ENCODE peak calls at places on chromosomes 16 and 17, in seven cellular contexts. C is WTC11, N is AG04449, X is upper lobe of right lung, R is body of pancreas, E is HFFc6, H is ACHN. J is an unnamed sample.

GRCh38 chr17:9728005-9728404 is 63.4 kb downstream of the DHRS7C start:
- DNase-seq in C (no peak), N (no peak), X (no peak), R (no peak), E (no peak), H (no peak), J (no peak)

GRCh38 chr17:51258756-51259573 is 884 bp downstream of the MBTD1 start:
- DNase-seq in C (peak; percentile 31), N (no peak), X (no peak), R (peak; percentile 37), E (no peak), H (peak; percentile 34), J (peak; percentile 48)

GRCh38 chr17:43431741-43432523 is 33.1 kb downstream of the ARL4D start:
- DNase-seq in C (no peak), N (no peak), X (no peak), R (no peak), E (no peak), H (no peak), J (no peak)

GRCh38 chr17:82399030-82399429 is 19.1 kb upstream of the HEXD start:
- DNase-seq in C (no peak), N (peak; percentile 33), X (no peak), R (no peak), E (peak; percentile 52), H (no peak), J (no peak)

GRCh38 chr17:43010667-43011308 is 4.2 kb downstream of the IFI35 start:
- DNase-seq in C (no peak), N (no peak), X (no peak), R (no peak), E (no peak), H (no peak), J (no peak)

GRCh38 chr17:81241648-81242420 is 2.7 kb downstream of the NDUFAF8 start:
- DNase-seq in C (peak; percentile 87), N (no peak), X (no peak), R (peak; percentile 55), E (no peak), H (peak; percentile 49), J (peak; percentile 84)

GRCh38 chr17:19719365-19720209 is 3.2 kb upstream of the SLC47A2 start:
- DNase-seq in C (no peak), N (no peak), X (peak; percentile 47), R (no peak), E (no peak), H (peak; percentile 36), J (no peak)

GRCh38 chr17:50470451-50470850 is 1.8 kb upstream of the CHAD start:
- DNase-seq in C (no peak), N (no peak), X (no peak), R (no peak), E (no peak), H (no peak), J (no peak)

GRCh38 chr17:1058423-1059130 is 61.6 kb downstream of the TIMM22 start:
- DNase-seq in C (peak; percentile 77), N (no peak), X (peak; percentile 88), R (peak; percentile 53), E (peak; percentile 18), H (peak; percentile 73), J (no peak)

GRCh38 chr16:51049276-51049675 is 101.8 kb downstream of the SALL1 start:
- DNase-seq in C (no peak), N (no peak), X (no peak), R (no peak), E (no peak), H (peak; percentile 73), J (no peak)

GRCh38 chr16:81610144-81610842 is 165.7 kb downstream of the CMIP start:
- DNase-seq in C (no peak), N (no peak), X (peak; percentile 73), R (peak; percentile 35), E (peak; percentile 86), H (peak; percentile 65), J (no peak)

GRCh38 chr17:59842901-59843652 is 49.7 kb downstream of the TUBD1 start:
- DNase-seq in C (no peak), N (peak; percentile 99), X (peak; percentile 71), R (peak; percentile 52), E (peak; percentile 97), H (peak; percentile 98), J (no peak)

GRCh38 chr17:44900894-44901293 is 1.6 kb upstream of the EFTUD2 start:
- DNase-seq in C (no peak), N (no peak), X (no peak), R (no peak), E (peak; percentile 77), H (peak; percentile 78), J (no peak)

GRCh38 chr16:12260647-12261262 is 284.2 kb downstream of the SNX29 start:
- DNase-seq in C (peak; percentile 62), N (no peak), X (no peak), R (no peak), E (no peak), H (no peak), J (peak; percentile 27)

GRCh38 chr16:74601131-74601871 is 5.6 kb downstream of the GLG1 start:
- DNase-seq in C (no peak), N (no peak), X (no peak), R (no peak), E (no peak), H (no peak), J (no peak)

GRCh38 chr17:1490643-1491405 is 1.7 kb downstream of the MYO1C start:
- DNase-seq in C (peak; percentile 82), N (no peak), X (peak; percentile 91), R (peak; percentile 59), E (no peak), H (peak; percentile 73), J (peak; percentile 66)

GRCh38 chr17:79607941-79608728 is 2.7 kb downstream of the RBFOX3 start:
- DNase-seq in C (peak; percentile 79), N (no peak), X (no peak), R (no peak), E (no peak), H (peak; percentile 61), J (peak; percentile 92)

GRCh38 chr17:57407287-57408063 is 151.2 kb downstream of the MSI2 start:
- DNase-seq in C (no peak), N (no peak), X (no peak), R (no peak), E (no peak), H (no peak), J (peak; percentile 46)

GRCh38 chr16:22008215-22009142 is 568 bp downstream of the MOSMO start:
- DNase-seq in C (peak; percentile 52), N (no peak), X (peak; percentile 67), R (peak; percentile 30), E (no peak), H (peak; percentile 27), J (peak; percentile 62)

GRCh38 chr16:84514874-84515835 is 10.7 kb upstream of the MEAK7 start:
- DNase-seq in C (no peak), N (no peak), X (peak; percentile 76), R (no peak), E (no peak), H (no peak), J (no peak)

GRCh38 chr17:4950075-4950756 is 703 bp upstream of the ENO3 start:
- DNase-seq in C (peak; percentile 58), N (no peak), X (peak; percentile 85), R (peak; percentile 55), E (no peak), H (no peak), J (peak; percentile 65)

GRCh38 chr16:35751191-35751941 is 2292.0 kb downstream of the TP53TG3F start:
- DNase-seq in C (no peak), N (no peak), X (no peak), R (no peak), E (no peak), H (no peak), J (no peak)

GRCh38 chr16:85955566-85955965 is 56.6 kb downstream of the IRF8 start:
- DNase-seq in C (no peak), N (no peak), X (no peak), R (no peak), E (no peak), H (no peak), J (no peak)

GRCh38 chr17:56773124-56773523 is 60.6 kb downstream of the C17orf67 start:
- DNase-seq in C (no peak), N (no peak), X (no peak), R (no peak), E (no peak), H (no peak), J (no peak)

GRCh38 chr16:20216818-20217217 is 110.5 kb downstream of the GP2 start:
- DNase-seq in C (no peak), N (no peak), X (no peak), R (no peak), E (no peak), H (no peak), J (no peak)

GRCh38 chr17:4949321-4950074 is 1.2 kb upstream of the PFN1 start:
- DNase-seq in C (peak; percentile 74), N (no peak), X (peak; percentile 94), R (peak; percentile 72), E (peak; percentile 54), H (peak; percentile 85), J (peak; percentile 75)

GRCh38 chr16:48526058-48526957 is 83.7 kb downstream of the N4BP1 start:
- DNase-seq in C (peak; percentile 72), N (no peak), X (peak; percentile 43), R (peak; percentile 38), E (no peak), H (peak; percentile 37), J (no peak)

GRCh38 chr16:71846443-71846842 is 667 bp downstream of the ATXN1L start:
- DNase-seq in C (peak; percentile 21), N (no peak), X (no peak), R (no peak), E (no peak), H (peak; percentile 37), J (peak; percentile 16)

J was measured in nephron progenitor cell.